ENCODE peak calls at places on chromosome 14, in seven cellular contexts. One of them, this sample, is unnamed.

GRCh38 chr14:64641760-64642159 is 62.5 kb upstream of the PLEKHG3 start:
- DNase-seq in mesendoderm: no peak
- DNase-seq in neuronal stem cell: no peak
- DNase-seq in mesenchymal stem cell: no peak
- DNase-seq in H9: no peak
- DNase-seq in IMR-90: no peak
- DNase-seq in H1: no peak
- DNase-seq in this sample: peak; percentile 65

GRCh38 chr14:95045836-95046430 is 111.4 kb downstream of the DICER1 start:
- DNase-seq in neuronal stem cell: no peak
- DNase-seq in H9: peak; percentile 18
- DNase-seq in mesenchymal stem cell: no peak
- DNase-seq in mesendoderm: no peak
- DNase-seq in H1: no peak
- DNase-seq in IMR-90: no peak
- DNase-seq in this sample: no peak

GRCh38 chr14:67077914-67078313 is 111.3 kb upstream of the GARIN2 start:
- DNase-seq in H9: no peak
- DNase-seq in mesenchymal stem cell: no peak
- DNase-seq in H1: no peak
- DNase-seq in IMR-90: peak; percentile 11
- DNase-seq in mesendoderm: no peak
- DNase-seq in neuronal stem cell: no peak
- DNase-seq in this sample: no peak

GRCh38 chr14:44961151-44961729 is 507 bp downstream of the KLHL28 start:
- DNase-seq in IMR-90: peak; percentile 61
- DNase-seq in H1: no peak
- DNase-seq in mesenchymal stem cell: peak; percentile 79
- DNase-seq in neuronal stem cell: peak; percentile 35
- DNase-seq in H9: peak; percentile 55
- DNase-seq in mesendoderm: peak; percentile 81
- DNase-seq in this sample: peak; percentile 70

GRCh38 chr14:73472182-73473114 is 14.1 kb upstream of the NUMB start:
- DNase-seq in IMR-90: peak; percentile 82
- DNase-seq in H1: no peak
- DNase-seq in mesenchymal stem cell: peak; percentile 75
- DNase-seq in mesendoderm: peak; percentile 76
- DNase-seq in H9: no peak
- DNase-seq in neuronal stem cell: peak; percentile 33
- DNase-seq in this sample: peak; percentile 90

GRCh38 chr14:103859416-103860202 is 12.2 kb upstream of the PPP1R13B start:
- DNase-seq in IMR-90: no peak
- DNase-seq in H1: no peak
- DNase-seq in neuronal stem cell: no peak
- DNase-seq in H9: no peak
- DNase-seq in mesendoderm: no peak
- DNase-seq in mesenchymal stem cell: no peak
- DNase-seq in this sample: no peak

GRCh38 chr14:50647753-50648152 is 20.4 kb downstream of the SAV1 start:
- DNase-seq in H1: no peak
- DNase-seq in neuronal stem cell: no peak
- DNase-seq in H9: no peak
- DNase-seq in IMR-90: peak; percentile 80
- DNase-seq in mesendoderm: no peak
- DNase-seq in mesenchymal stem cell: peak; percentile 41
- DNase-seq in this sample: no peak

GRCh38 chr14:61503167-61503801 is 181.9 kb downstream of the PRKCH start:
- DNase-seq in H9: no peak
- DNase-seq in H1: no peak
- DNase-seq in IMR-90: peak; percentile 33
- DNase-seq in neuronal stem cell: no peak
- DNase-seq in mesendoderm: no peak
- DNase-seq in mesenchymal stem cell: no peak
- DNase-seq in this sample: no peak

GRCh38 chr14:54699735-54700134 is 132.8 kb downstream of the SAMD4A start:
- DNase-seq in mesenchymal stem cell: no peak
- DNase-seq in H1: no peak
- DNase-seq in mesendoderm: no peak
- DNase-seq in neuronal stem cell: no peak
- DNase-seq in H9: no peak
- DNase-seq in IMR-90: no peak
- DNase-seq in this sample: no peak

GRCh38 chr14:50423529-50423928 is 26.8 kb upstream of the CDKL1 start:
- DNase-seq in IMR-90: no peak
- DNase-seq in mesenchymal stem cell: no peak
- DNase-seq in H1: no peak
- DNase-seq in H9: no peak
- DNase-seq in neuronal stem cell: no peak
- DNase-seq in mesendoderm: no peak
- DNase-seq in this sample: no peak

GRCh38 chr14:33404054-33404453 is 465.4 kb downstream of the NPAS3 start:
- DNase-seq in H9: no peak
- DNase-seq in mesendoderm: peak; percentile 65
- DNase-seq in neuronal stem cell: no peak
- DNase-seq in mesenchymal stem cell: peak; percentile 84
- DNase-seq in IMR-90: peak; percentile 10
- DNase-seq in H1: no peak
- DNase-seq in this sample: peak; percentile 90

GRCh38 chr14:89435527-89436273 is 18.7 kb upstream of the FOXN3 start:
- DNase-seq in IMR-90: no peak
- DNase-seq in neuronal stem cell: no peak
- DNase-seq in H1: no peak
- DNase-seq in H9: no peak
- DNase-seq in mesendoderm: no peak
- DNase-seq in mesenchymal stem cell: no peak
- DNase-seq in this sample: no peak

GRCh38 chr14:56339855-56340701 is 221.9 kb downstream of the PELI2 start:
- DNase-seq in neuronal stem cell: peak; percentile 53
- DNase-seq in H9: peak; percentile 60
- DNase-seq in IMR-90: peak; percentile 98
- DNase-seq in mesenchymal stem cell: peak; percentile 98
- DNase-seq in H1: peak; percentile 56
- DNase-seq in mesendoderm: peak; percentile 81
- DNase-seq in this sample: peak; percentile 69

GRCh38 chr14:62532186-62532585 is 513.1 kb downstream of the KCNH5 start:
- DNase-seq in mesenchymal stem cell: peak; percentile 2
- DNase-seq in H9: no peak
- DNase-seq in neuronal stem cell: no peak
- DNase-seq in mesendoderm: no peak
- DNase-seq in IMR-90: peak; percentile 18
- DNase-seq in H1: no peak
- DNase-seq in this sample: peak; percentile 48

GRCh38 chr14:50821471-50822464 is 9.2 kb downstream of the NIN start:
- DNase-seq in mesenchymal stem cell: no peak
- DNase-seq in neuronal stem cell: no peak
- DNase-seq in H1: no peak
- DNase-seq in H9: no peak
- DNase-seq in IMR-90: no peak
- DNase-seq in mesendoderm: no peak
- DNase-seq in this sample: no peak

GRCh38 chr14:71682337-71682736 is 249.9 kb upstream of the RGS6 start:
- DNase-seq in neuronal stem cell: no peak
- DNase-seq in H1: no peak
- DNase-seq in IMR-90: peak; percentile 82
- DNase-seq in mesendoderm: no peak
- DNase-seq in mesenchymal stem cell: no peak
- DNase-seq in H9: no peak
- DNase-seq in this sample: no peak

GRCh38 chr14:61080591-61081010 is 99.6 kb downstream of the SLC38A6 start:
- DNase-seq in neuronal stem cell: no peak
- DNase-seq in H1: no peak
- DNase-seq in mesenchymal stem cell: no peak
- DNase-seq in mesendoderm: peak; percentile 8
- DNase-seq in IMR-90: peak; percentile 83
- DNase-seq in H9: peak; percentile 39
- DNase-seq in this sample: no peak

GRCh38 chr14:60164717-60165546 is at the start of gene DHRS7:
- DNase-seq in mesendoderm: peak; percentile 86
- DNase-seq in H9: peak; percentile 71
- DNase-seq in IMR-90: peak; percentile 71
- DNase-seq in mesenchymal stem cell: peak; percentile 84
- DNase-seq in neuronal stem cell: peak; percentile 68
- DNase-seq in H1: peak; percentile 79
- DNase-seq in this sample: peak; percentile 85

GRCh38 chr14:20624495-20625070 is 16.9 kb downstream of the OR6S1 start:
- DNase-seq in IMR-90: peak; percentile 60
- DNase-seq in H1: peak; percentile 74
- DNase-seq in neuronal stem cell: no peak
- DNase-seq in H9: peak; percentile 85
- DNase-seq in mesenchymal stem cell: peak; percentile 66
- DNase-seq in mesendoderm: peak; percentile 95
- DNase-seq in this sample: peak; percentile 73

GRCh38 chr14:53209370-53209769 is 56.2 kb upstream of the DDHD1 start:
- DNase-seq in neuronal stem cell: no peak
- DNase-seq in H1: no peak
- DNase-seq in mesenchymal stem cell: no peak
- DNase-seq in H9: no peak
- DNase-seq in IMR-90: no peak
- DNase-seq in mesendoderm: no peak
- DNase-seq in this sample: no peak

DNA sequence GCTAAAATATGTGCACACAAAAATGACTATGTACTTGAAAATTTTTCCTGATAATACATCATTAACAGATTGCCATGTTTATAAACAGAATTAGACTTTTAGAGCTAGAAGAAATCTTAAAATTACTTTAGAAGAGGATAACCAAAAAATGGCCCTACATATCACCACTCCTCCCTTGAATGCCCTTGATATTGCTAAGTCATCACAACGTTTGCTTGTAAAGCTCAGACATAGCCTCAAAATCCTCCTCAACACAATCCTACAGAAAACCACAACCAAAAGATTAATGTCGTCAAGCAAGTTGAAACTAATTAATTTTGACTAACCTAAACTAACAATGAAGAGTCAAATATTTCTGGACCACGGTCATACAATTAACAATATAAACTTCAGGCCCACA is 19.4 kb upstream of the NAA30 start:
- DNase-seq in IMR-90: no peak
- DNase-seq in H1: no peak
- DNase-seq in neuronal stem cell: no peak
- DNase-seq in mesenchymal stem cell: no peak
- DNase-seq in mesendoderm: no peak
- DNase-seq in H9: no peak
- DNase-seq in this sample: no peak
- H2BK120ac ChIP-seq in IMR-90: no peak overlapping the region
- H2BK120ac ChIP-seq in H1: no peak overlapping the region
- H2BK120ac ChIP-seq in neuronal stem cell: no peak overlapping the region
- H2BK120ac ChIP-seq in mesenchymal stem cell: no peak overlapping the region
- H2BK120ac ChIP-seq in mesendoderm: no peak overlapping the region
- H2BK120ac ChIP-seq in H9: no peak overlapping the region
- H2BK120ac ChIP-seq in this sample: no peak overlapping the region

DNA sequence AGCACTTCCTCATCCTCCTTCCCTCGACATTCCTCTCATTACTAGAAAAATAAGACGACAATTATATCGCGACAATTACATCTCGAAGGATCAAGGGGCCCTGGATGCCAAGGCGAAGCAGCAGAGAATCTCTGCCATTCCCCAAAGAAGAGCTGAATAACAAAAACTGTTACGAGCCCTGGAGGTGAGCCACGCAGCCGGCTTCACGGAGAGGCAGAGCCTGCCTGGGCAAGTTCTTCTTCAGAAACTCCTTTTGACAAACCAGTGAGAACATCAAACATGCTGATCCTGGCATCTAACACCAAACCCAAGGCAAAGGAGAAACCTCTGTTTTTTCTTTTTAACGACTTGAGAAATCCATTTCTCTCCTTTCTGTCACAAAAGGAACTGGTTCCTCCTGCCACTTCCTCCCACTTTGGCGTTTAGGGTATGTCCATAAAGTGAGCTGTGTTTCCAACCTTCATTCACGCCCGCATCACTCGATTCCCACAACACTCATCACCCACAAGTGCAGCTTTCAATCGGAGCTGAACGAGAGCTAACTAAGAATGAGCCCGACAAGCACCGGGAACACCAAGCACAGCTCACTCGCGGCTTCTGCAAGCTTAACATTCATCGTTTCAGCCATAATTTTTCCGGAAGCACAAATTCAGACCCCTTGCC is 21.5 kb downstream of the CCDC88C start:
- DNase-seq in H1: peak; percentile 48
- DNase-seq in neuronal stem cell: no peak
- DNase-seq in mesendoderm: no peak
- DNase-seq in mesenchymal stem cell: no peak
- DNase-seq in IMR-90: no peak
- DNase-seq in H9: no peak
- DNase-seq in this sample: no peak
- H3K4me1 ChIP-seq in H1: peaks cover 37% of the 10 kb centered on the region
- H3K4me1 ChIP-seq in neuronal stem cell: peaks cover 45% of the 10 kb centered on the region
- H3K4me1 ChIP-seq in mesendoderm: peaks cover 41% of the 10 kb centered on the region
- H3K4me1 ChIP-seq in mesenchymal stem cell: peaks cover 2% of the 10 kb centered on the region
- H3K4me1 ChIP-seq in IMR-90: no peaks in the 10 kb centered on the region
- H3K4me1 ChIP-seq in H9: peaks cover 39% of the 10 kb centered on the region
- H3K4me1 ChIP-seq in this sample: peaks cover 15% of the 10 kb centered on the region

DNA sequence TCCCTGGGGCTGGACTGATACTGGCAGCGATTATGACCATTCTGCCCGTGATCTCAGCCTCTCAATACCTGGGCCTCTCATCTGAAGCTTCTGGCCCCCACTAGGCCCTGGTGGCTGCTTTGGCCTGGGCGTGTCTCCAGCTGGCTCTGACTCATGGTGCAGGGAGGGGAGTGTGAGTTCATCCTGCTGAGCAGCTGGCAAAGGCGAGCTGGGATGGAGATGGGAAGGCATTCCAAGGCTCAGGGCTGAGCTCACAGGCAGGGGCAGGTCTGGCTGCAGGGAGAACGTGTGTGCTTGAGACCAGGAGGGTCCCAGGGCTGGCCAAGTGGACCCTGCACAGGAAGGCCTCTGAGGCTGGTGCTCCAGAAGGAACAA is 221.8 kb downstream of the TMEM121 start:
- DNase-seq in H9: no peak
- DNase-seq in H1: no peak
- DNase-seq in mesenchymal stem cell: no peak
- DNase-seq in IMR-90: no peak
- DNase-seq in neuronal stem cell: no peak
- DNase-seq in mesendoderm: no peak
- DNase-seq in this sample: no peak
- H2BK120ac ChIP-seq in H9: no peak overlapping the region
- H2BK120ac ChIP-seq in H1: no peak overlapping the region
- H2BK120ac ChIP-seq in mesenchymal stem cell: no peak overlapping the region
- H2BK120ac ChIP-seq in IMR-90: no peak overlapping the region
- H2BK120ac ChIP-seq in neuronal stem cell: no peak overlapping the region
- H2BK120ac ChIP-seq in mesendoderm: no peak overlapping the region
- H2BK120ac ChIP-seq in this sample: no peak overlapping the region

DNA sequence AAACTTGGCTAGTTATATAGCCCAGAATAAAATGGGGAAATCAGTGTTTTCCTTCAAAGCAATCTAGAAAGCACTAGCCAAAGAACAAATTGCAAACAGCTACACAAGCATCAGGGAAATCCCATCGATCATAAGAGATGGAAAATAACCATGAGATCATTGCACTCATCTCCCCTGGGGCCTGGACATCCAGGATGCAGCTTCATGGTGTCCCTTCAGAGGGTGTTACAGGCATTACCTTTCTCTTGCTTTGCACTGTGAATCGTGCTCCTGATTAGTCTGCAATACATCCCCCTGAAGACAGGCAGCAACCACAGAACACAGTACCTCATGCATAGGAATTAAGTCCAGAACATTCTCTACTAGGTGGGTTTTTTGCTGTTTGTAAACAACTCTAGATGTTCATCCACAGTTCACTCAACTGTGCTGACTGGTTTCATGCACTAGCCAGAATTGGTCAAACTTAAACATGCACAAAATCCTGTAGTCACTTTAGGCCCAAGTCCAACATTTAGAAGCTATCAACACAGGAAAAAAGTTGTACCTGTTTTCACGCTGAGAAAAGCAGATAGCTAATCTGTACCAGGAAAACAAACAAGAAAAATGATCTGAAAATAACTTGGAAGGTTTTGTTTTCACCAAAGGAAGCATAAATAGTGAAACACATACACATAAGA is 120.1 kb downstream of the ZFP36L1 start:
- DNase-seq in H1: no peak
- DNase-seq in mesenchymal stem cell: no peak
- DNase-seq in neuronal stem cell: no peak
- DNase-seq in IMR-90: no peak
- DNase-seq in mesendoderm: no peak
- DNase-seq in H9: no peak
- DNase-seq in this sample: no peak
- H3K4me1 ChIP-seq in H1: no peaks in the 10 kb centered on the region
- H3K4me1 ChIP-seq in mesenchymal stem cell: peaks cover 9% of the 10 kb centered on the region
- H3K4me1 ChIP-seq in neuronal stem cell: peaks cover 12% of the 10 kb centered on the region
- H3K4me1 ChIP-seq in IMR-90: peaks cover 10% of the 10 kb centered on the region
- H3K4me1 ChIP-seq in mesendoderm: no peaks in the 10 kb centered on the region
- H3K4me1 ChIP-seq in H9: no peaks in the 10 kb centered on the region
- H3K4me1 ChIP-seq in this sample: peaks cover 35% of the 10 kb centered on the region

This sample was measured in trophoblast cell.